ENCODE peak calls at places on chromosomes 13 and 19, in five cellular contexts. W, A, J, G and N are unnamed samples.

GRCh38 chr13:98479496-98480003 is 97.4 kb downstream of the STK24 start:
- DNase-seq in W (no peak), G (no peak), J (no peak), A (no peak), N (no peak)

GRCh38 chr13:31896427-31896826 is 135.1 kb upstream of the FRY start:
- DNase-seq in W (no peak), G (peak), A (no peak), J (peak), N (peak)

GRCh38 chr13:31172535-31172934 is 10.8 kb upstream of the HSPH1 start:
- DNase-seq in A (no peak), G (peak), J (no peak), W (peak), N (peak)

GRCh38 chr19:42253245-42254082 is 1.5 kb downstream of the ERF start:
- DNase-seq in W (peak), A (peak), J (peak), G (no peak), N (no peak)

GRCh38 chr13:93723316-93723715 is 496.7 kb downstream of the GPC6 start:
- DNase-seq in J (peak), W (no peak), A (no peak), G (peak), N (peak)

GRCh38 chr19:4707956-4708650 is 15.5 kb downstream of the DPP9 start:
- DNase-seq in W (no peak), A (no peak), G (peak), J (no peak), N (peak)

GRCh38 chr13:31611214-31611613 is 128.1 kb upstream of the RXFP2 start:
- DNase-seq in W (no peak), A (no peak), J (no peak), G (no peak), N (no peak)

GRCh38 chr19:46606681-46607440 is 5.7 kb downstream of the CALM3 start:
- DNase-seq in G (no peak), A (no peak), W (no peak), J (no peak), N (no peak)

GRCh38 chr13:42525035-42525504 is 48.9 kb upstream of the TNFSF11 start:
- DNase-seq in W (no peak), J (no peak), G (peak), A (no peak), N (peak)

GRCh38 chr19:15672580-15673175 is at the start of gene CYP4F12:
- DNase-seq in A (no peak), J (peak), W (peak), G (no peak), N (peak)

GRCh38 chr13:40087021-40088002 is 431.9 kb downstream of the COG6 start:
- DNase-seq in G (no peak), W (no peak), J (no peak), A (no peak), N (no peak)

GRCh38 chr13:87669379-87669978 is 1.7 kb upstream of the SLITRK5 start:
- DNase-seq in A (peak), J (peak), G (no peak), W (no peak), N (peak)

GRCh38 chr13:22091222-22091970 is 420.5 kb downstream of the FGF9 start:
- DNase-seq in G (no peak), W (no peak), A (no peak), J (no peak), N (peak)

GRCh38 chr19:29699861-29700260 is 15.2 kb downstream of the C19orf12 start:
- DNase-seq in W (no peak), A (no peak), G (no peak), J (no peak), N (no peak)

GRCh38 chr19:53877361-53877766 is 4.6 kb upstream of the PRKCG start:
- DNase-seq in J (no peak), G (no peak), A (no peak), W (no peak), N (peak)

GRCh38 chr13:87172166-87172825 is 498.9 kb upstream of the SLITRK5 start:
- DNase-seq in W (no peak), J (no peak), G (no peak), A (no peak), N (peak)

GRCh38 chr19:5018224-5019015 is 49.5 kb downstream of the KDM4B start:
- DNase-seq in A (no peak), J (no peak), W (no peak), G (peak), N (peak)

GRCh38 chr13:44335463-44335862 is 38.2 kb upstream of the SERP2 start:
- DNase-seq in G (no peak), J (no peak), A (no peak), W (no peak), N (no peak)

GRCh38 chr19:55855160-55855559 is 18.8 kb downstream of the NLRP4 start:
- DNase-seq in J (no peak), W (no peak), G (no peak), A (no peak), N (no peak)

GRCh38 chr19:55857149-55857548 is 20.8 kb downstream of the NLRP4 start:
- DNase-seq in A (no peak), J (no peak), G (no peak), W (no peak), N (no peak)

GRCh38 chr19:55857974-55858373 is 21.6 kb downstream of the NLRP4 start:
- DNase-seq in W (no peak), J (no peak), G (no peak), A (no peak), N (no peak)

DNA sequence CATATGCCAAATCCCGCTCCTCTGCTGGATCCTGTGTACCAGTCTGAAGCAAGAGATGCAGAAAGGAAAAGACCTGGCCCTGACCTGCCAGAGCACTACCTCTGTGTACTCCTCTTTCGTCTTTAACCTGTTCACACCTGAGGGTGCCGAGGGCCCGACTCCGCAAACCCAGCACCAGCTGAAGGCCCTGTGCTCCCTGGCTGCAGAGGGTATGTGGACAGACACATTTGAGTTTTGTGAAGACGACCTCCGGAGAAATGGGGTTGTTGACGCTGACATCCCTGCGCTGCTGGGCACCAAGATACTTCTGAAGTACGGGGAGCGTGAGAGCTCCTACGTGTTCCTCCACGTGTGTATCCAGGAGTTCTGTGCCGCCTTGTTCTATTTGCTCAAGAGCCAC is 22.1 kb downstream of the NLRP4 start:
- DNase-seq in G (no peak), J (no peak), A (no peak), W (no peak), N (no peak)
- H3K4me3 ChIP-seq in G (no peak), J (no peak), A (no peak), W (no peak), N (no peak)

GRCh38 chr19:22882797-22883196 is 50.7 kb downstream of the ZNF723 start:
- DNase-seq in J (no peak), W (no peak), G (peak), A (no peak), N (peak)
- TF ChIP-seq CTCF in J (peak), W (peak), G (peak), A (no peak), N (no peak)

DNA sequence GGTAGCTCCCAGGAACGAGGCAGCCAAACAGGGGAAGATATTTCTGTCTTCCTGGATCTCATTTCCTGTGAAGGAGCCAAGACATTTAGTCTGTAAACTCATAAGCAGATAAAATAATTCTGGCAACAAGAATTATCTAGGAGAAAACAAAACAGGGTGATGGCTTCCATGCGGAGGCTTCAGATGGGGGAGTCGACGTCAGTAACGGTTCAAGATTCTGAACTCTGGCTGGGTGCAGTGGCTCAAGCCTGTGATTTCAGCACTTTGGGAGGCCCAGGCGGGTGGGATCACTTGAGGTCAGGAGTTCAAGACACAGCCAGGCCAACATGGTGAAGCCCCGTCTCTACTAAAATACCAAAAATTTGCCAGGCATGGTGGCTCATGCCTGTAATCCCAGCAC is 1.3 kb downstream of the GNA15 start:
- DNase-seq in G (no peak), A (no peak), W (no peak), J (no peak), N (peak)
- H3K4me3 ChIP-seq in G (no peak), A (no peak), W (peak), J (no peak), N (no peak)

GRCh38 chr13:23711355-23711754 is 141.1 kb downstream of the TNFRSF19 start:
- DNase-seq in W (no peak), J (no peak), A (no peak), G (no peak), N (no peak)

GRCh38 chr13:23707674-23708073 is 137.5 kb downstream of the TNFRSF19 start:
- DNase-seq in A (no peak), G (peak), W (no peak), J (no peak), N (peak)

GRCh38 chr13:23710366-23710765 is 140.2 kb downstream of the TNFRSF19 start:
- DNase-seq in A (no peak), W (no peak), J (no peak), G (no peak), N (no peak)

GRCh38 chr13:23705578-23705977 is 135.4 kb downstream of the TNFRSF19 start:
- DNase-seq in G (no peak), J (no peak), W (no peak), A (no peak), N (peak)

GRCh38 chr13:23709521-23709920 is 139.3 kb downstream of the TNFRSF19 start:
- DNase-seq in J (no peak), G (no peak), A (peak), W (no peak), N (peak)
- TF ChIP-seq CTCF in J (no peak), G (peak), A (no peak), W (no peak), N (peak)

GRCh38 chr13:25069236-25069635 is 26.7 kb upstream of the PABPC3 start:
- DNase-seq in A (no peak), J (no peak), W (no peak), G (no peak), N (no peak)
- H3K4me3 ChIP-seq in A (no peak), J (no peak), W (no peak), G (no peak), N (no peak)

DNA sequence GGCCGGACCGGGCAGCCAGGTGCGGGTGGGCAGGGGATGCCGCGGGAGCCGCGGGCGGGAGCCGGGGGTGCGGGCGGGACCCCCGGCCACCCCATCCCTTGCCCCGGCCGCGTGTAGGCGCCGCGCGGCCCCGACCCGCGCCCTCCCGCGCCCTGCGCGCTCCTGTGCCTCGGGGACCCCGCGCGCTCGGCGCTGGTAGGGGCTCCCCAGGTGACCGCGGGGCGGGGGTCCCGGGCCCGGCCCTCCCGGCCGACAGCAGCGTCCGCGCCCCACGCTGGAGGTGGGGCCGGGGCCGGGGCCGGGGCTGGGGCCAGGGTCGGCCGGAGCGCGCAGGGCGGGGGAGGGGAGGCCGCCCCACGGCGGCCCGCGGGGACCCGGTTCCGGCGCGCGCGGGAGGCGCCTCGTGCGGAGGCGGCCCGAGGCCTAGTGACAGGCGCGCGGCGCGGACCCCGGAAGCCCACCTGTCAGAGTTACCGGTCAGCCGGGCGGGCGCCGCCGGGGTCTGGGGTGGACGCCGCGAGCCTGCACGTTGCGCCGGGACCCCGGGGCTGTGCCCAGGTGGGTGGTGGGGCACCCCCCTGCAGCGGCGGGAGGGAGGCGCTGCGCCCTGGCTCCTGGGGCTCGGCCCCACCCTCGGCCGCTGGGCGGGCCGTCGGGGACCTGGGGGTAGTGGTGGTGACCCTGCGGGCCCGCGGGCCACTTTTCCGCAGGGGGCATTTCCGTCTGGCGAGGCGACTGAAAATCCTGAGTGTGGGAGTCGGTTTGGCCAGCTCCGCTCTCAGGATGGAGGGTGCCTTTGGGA is 518 bp downstream of the TFDP1 start:
- DNase-seq in W (peak), A (peak), G (no peak), J (peak), N (no peak)
- TF ChIP-seq CTCF in W (no peak), A (no peak), G (no peak), J (no peak), N (no peak)

DNA sequence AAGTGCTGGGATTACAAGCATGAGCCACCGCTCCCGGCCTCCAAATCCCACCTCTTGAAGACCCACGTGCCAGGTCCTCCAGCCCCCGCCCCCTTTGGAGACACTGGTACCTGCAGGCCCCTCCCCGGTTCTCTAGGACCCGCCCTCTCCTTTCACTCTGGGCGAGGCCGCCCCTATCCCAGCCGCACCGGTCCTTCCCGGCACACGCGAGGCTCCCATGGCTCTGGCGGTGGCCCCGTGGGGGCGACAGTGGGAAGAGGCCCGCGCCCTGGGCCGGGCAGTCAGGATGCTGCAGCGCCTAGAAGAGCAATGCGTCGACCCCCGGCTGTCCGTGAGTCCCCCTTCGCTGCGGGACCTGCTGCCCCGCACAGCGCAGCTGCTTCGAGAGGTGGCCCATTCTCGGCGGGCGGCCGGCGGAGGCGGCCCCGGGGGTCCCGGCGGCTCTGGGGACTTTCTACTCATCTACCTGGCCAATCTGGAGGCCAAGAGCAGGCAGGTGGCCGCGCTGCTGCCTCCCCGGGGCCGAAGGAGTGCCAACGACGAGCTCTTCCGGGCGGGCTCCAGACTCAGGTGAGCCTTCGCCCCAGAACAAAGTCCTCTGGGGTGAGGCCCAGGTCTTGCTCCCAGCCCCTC is at the start of gene CBLC:
- DNase-seq in W (peak), A (peak), G (no peak), J (peak), N (no peak)
- H3K4me3 ChIP-seq in W (peak), A (no peak), G (no peak), J (no peak), N (no peak)

GRCh38 chr19:35478794-35479193 is 11.5 kb downstream of the KRTDAP start:
- DNase-seq in W (no peak), J (peak), A (peak), G (no peak), N (no peak)

GRCh38 chr19:35474104-35474503 is 16.2 kb downstream of the KRTDAP start:
- DNase-seq in G (no peak), A (no peak), J (no peak), W (no peak), N (no peak)

GRCh38 chr19:35483089-35483488 is 7.2 kb downstream of the KRTDAP start:
- DNase-seq in A (no peak), W (no peak), J (no peak), G (no peak), N (no peak)

GRCh38 chr19:35476149-35476548 is 14.1 kb downstream of the KRTDAP start:
- DNase-seq in W (no peak), J (no peak), A (no peak), G (no peak), N (no peak)

DNA sequence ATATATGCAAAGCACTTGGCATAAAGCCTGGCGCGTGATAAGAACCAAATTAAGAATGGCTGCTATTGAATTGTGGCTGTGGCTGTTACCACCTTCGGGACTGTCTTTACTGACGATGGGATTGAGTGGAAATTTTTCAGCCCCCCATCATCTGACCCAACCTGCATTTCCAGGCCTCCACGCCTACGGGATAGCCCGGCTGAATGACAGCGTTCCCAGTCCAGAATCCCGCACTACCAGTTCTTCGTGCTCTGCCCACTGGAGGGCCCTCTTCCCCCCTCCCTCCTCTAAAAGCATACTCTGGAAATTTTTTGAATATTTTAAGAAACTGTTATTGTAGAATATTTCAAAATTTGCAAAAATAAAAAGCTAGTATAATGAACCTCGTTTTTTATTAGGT is 11.0 kb downstream of the KRTDAP start:
- DNase-seq in W (peak), A (no peak), J (peak), G (no peak), N (no peak)
- TF ChIP-seq CTCF in W (no peak), A (no peak), J (peak), G (no peak), N (no peak)

GRCh38 chr19:49364083-49364687 is 508 bp downstream of the DKKL1 start:
- DNase-seq in J (no peak), A (no peak), G (no peak), W (no peak), N (no peak)
- H3K4me3 ChIP-seq in J (peak), A (peak), G (peak), W (peak), N (peak)

GRCh38 chr19:40906512-40906911 is 24.5 kb upstream of the CYP2A7 start:
- DNase-seq in A (no peak), J (no peak), G (no peak), W (no peak), N (no peak)

GRCh38 chr19:40907968-40908735 is 26.1 kb upstream of the CYP2A7 start:
- DNase-seq in J (no peak), W (no peak), G (no peak), A (no peak), N (no peak)

GRCh38 chr19:40908981-40909380 is 26.9 kb upstream of the CYP2A7 start:
- DNase-seq in G (no peak), A (peak), J (no peak), W (no peak), N (no peak)
- TF ChIP-seq CTCF in G (peak), A (peak), J (no peak), W (no peak), N (peak)